ENCODE peak calls at places on chromosome 7, in seven cellular contexts. One of them, this sample, is unnamed.

GRCh38 chr7:2517004-2517403 is 2.6 kb upstream of the LFNG start:
- DNase-seq in naive B cell: no peak
- DNase-seq in EH: peak
- DNase-seq in stimulated activated CD4-positive, alpha-beta T cell treated with anti-CD3 and anti-CD28 coated beads, Interleukin-2, amount 100 ng/mL, for 48 hours: no peak
- DNase-seq in RPMI8226: no peak
- DNase-seq in NCI-H1436: no peak
- DNase-seq in foreskin fibroblast: peak
- DNase-seq in this sample: peak

GRCh38 chr7:25950488-25951413 is 201.2 kb upstream of the NFE2L3 start:
- DNase-seq in stimulated activated CD4-positive, alpha-beta T cell treated with anti-CD3 and anti-CD28 coated beads, Interleukin-2, amount 100 ng/mL, for 48 hours: peak
- DNase-seq in RPMI8226: peak
- DNase-seq in foreskin fibroblast: peak
- DNase-seq in naive B cell: peak
- DNase-seq in EH: peak
- DNase-seq in NCI-H1436: peak
- DNase-seq in this sample: peak

GRCh38 chr7:158582089-158582456 is 5.5 kb downstream of the PTPRN2 start:
- DNase-seq in NCI-H1436: no peak
- DNase-seq in EH: no peak
- DNase-seq in foreskin fibroblast: no peak
- DNase-seq in RPMI8226: no peak
- DNase-seq in naive B cell: no peak
- DNase-seq in stimulated activated CD4-positive, alpha-beta T cell treated with anti-CD3 and anti-CD28 coated beads, Interleukin-2, amount 100 ng/mL, for 48 hours: no peak
- DNase-seq in this sample: no peak

GRCh38 chr7:107850671-107851070 is 40.3 kb upstream of the DLD start:
- DNase-seq in foreskin fibroblast: peak
- DNase-seq in stimulated activated CD4-positive, alpha-beta T cell treated with anti-CD3 and anti-CD28 coated beads, Interleukin-2, amount 100 ng/mL, for 48 hours: no peak
- DNase-seq in EH: peak
- DNase-seq in NCI-H1436: no peak
- DNase-seq in RPMI8226: no peak
- DNase-seq in naive B cell: no peak
- DNase-seq in this sample: no peak

GRCh38 chr7:36487756-36488336 is 98.2 kb downstream of the ANLN start:
- DNase-seq in foreskin fibroblast: peak
- DNase-seq in EH: peak
- DNase-seq in RPMI8226: peak
- DNase-seq in NCI-H1436: peak
- DNase-seq in stimulated activated CD4-positive, alpha-beta T cell treated with anti-CD3 and anti-CD28 coated beads, Interleukin-2, amount 100 ng/mL, for 48 hours: peak
- DNase-seq in naive B cell: no peak
- DNase-seq in this sample: peak

GRCh38 chr7:29483219-29484104 is 80.2 kb upstream of the PRR15 start:
- DNase-seq in EH: no peak
- DNase-seq in NCI-H1436: peak
- DNase-seq in foreskin fibroblast: no peak
- DNase-seq in naive B cell: no peak
- DNase-seq in RPMI8226: no peak
- DNase-seq in stimulated activated CD4-positive, alpha-beta T cell treated with anti-CD3 and anti-CD28 coated beads, Interleukin-2, amount 100 ng/mL, for 48 hours: no peak
- DNase-seq in this sample: no peak

GRCh38 chr7:111356941-111357340 is 205.4 kb downstream of the IMMP2L start:
- DNase-seq in stimulated activated CD4-positive, alpha-beta T cell treated with anti-CD3 and anti-CD28 coated beads, Interleukin-2, amount 100 ng/mL, for 48 hours: no peak
- DNase-seq in NCI-H1436: no peak
- DNase-seq in naive B cell: no peak
- DNase-seq in EH: peak
- DNase-seq in foreskin fibroblast: peak
- DNase-seq in RPMI8226: no peak
- DNase-seq in this sample: no peak

GRCh38 chr7:126578338-126578737 is 674.4 kb downstream of the GRM8 start:
- DNase-seq in stimulated activated CD4-positive, alpha-beta T cell treated with anti-CD3 and anti-CD28 coated beads, Interleukin-2, amount 100 ng/mL, for 48 hours: no peak
- DNase-seq in foreskin fibroblast: no peak
- DNase-seq in NCI-H1436: peak
- DNase-seq in EH: no peak
- DNase-seq in RPMI8226: no peak
- DNase-seq in naive B cell: no peak
- DNase-seq in this sample: no peak

GRCh38 chr7:134763960-134764359 is 15.5 kb upstream of the CALD1 start:
- DNase-seq in stimulated activated CD4-positive, alpha-beta T cell treated with anti-CD3 and anti-CD28 coated beads, Interleukin-2, amount 100 ng/mL, for 48 hours: no peak
- DNase-seq in NCI-H1436: no peak
- DNase-seq in naive B cell: no peak
- DNase-seq in RPMI8226: no peak
- DNase-seq in foreskin fibroblast: no peak
- DNase-seq in EH: no peak
- DNase-seq in this sample: no peak

GRCh38 chr7:924541-925231 is 29.8 kb downstream of the ADAP1 start:
- DNase-seq in naive B cell: no peak
- DNase-seq in stimulated activated CD4-positive, alpha-beta T cell treated with anti-CD3 and anti-CD28 coated beads, Interleukin-2, amount 100 ng/mL, for 48 hours: peak
- DNase-seq in EH: peak
- DNase-seq in NCI-H1436: no peak
- DNase-seq in RPMI8226: peak
- DNase-seq in foreskin fibroblast: no peak
- DNase-seq in this sample: no peak

GRCh38 chr7:140726304-140726703 is 29.8 kb downstream of the NDUFB2 start:
- DNase-seq in NCI-H1436: no peak
- DNase-seq in stimulated activated CD4-positive, alpha-beta T cell treated with anti-CD3 and anti-CD28 coated beads, Interleukin-2, amount 100 ng/mL, for 48 hours: no peak
- DNase-seq in EH: peak
- DNase-seq in RPMI8226: peak
- DNase-seq in naive B cell: no peak
- DNase-seq in foreskin fibroblast: no peak
- DNase-seq in this sample: peak

GRCh38 chr7:6218324-6218723 is 54.1 kb downstream of the CYTH3 start:
- DNase-seq in RPMI8226: no peak
- DNase-seq in stimulated activated CD4-positive, alpha-beta T cell treated with anti-CD3 and anti-CD28 coated beads, Interleukin-2, amount 100 ng/mL, for 48 hours: no peak
- DNase-seq in EH: no peak
- DNase-seq in foreskin fibroblast: no peak
- DNase-seq in naive B cell: no peak
- DNase-seq in NCI-H1436: no peak
- DNase-seq in this sample: no peak

GRCh38 chr7:81161459-81162075 is 242.7 kb upstream of the SEMA3C start:
- DNase-seq in NCI-H1436: peak
- DNase-seq in naive B cell: no peak
- DNase-seq in foreskin fibroblast: peak
- DNase-seq in RPMI8226: peak
- DNase-seq in EH: peak
- DNase-seq in stimulated activated CD4-positive, alpha-beta T cell treated with anti-CD3 and anti-CD28 coated beads, Interleukin-2, amount 100 ng/mL, for 48 hours: no peak
- DNase-seq in this sample: peak

GRCh38 chr7:29548823-29549222 is 14.8 kb upstream of the PRR15 start:
- DNase-seq in RPMI8226: no peak
- DNase-seq in foreskin fibroblast: no peak
- DNase-seq in naive B cell: no peak
- DNase-seq in EH: no peak
- DNase-seq in NCI-H1436: no peak
- DNase-seq in stimulated activated CD4-positive, alpha-beta T cell treated with anti-CD3 and anti-CD28 coated beads, Interleukin-2, amount 100 ng/mL, for 48 hours: no peak
- DNase-seq in this sample: no peak

GRCh38 chr7:143331179-143331825 is 15.4 kb downstream of the CLCN1 start:
- DNase-seq in EH: peak
- DNase-seq in stimulated activated CD4-positive, alpha-beta T cell treated with anti-CD3 and anti-CD28 coated beads, Interleukin-2, amount 100 ng/mL, for 48 hours: no peak
- DNase-seq in naive B cell: no peak
- DNase-seq in NCI-H1436: no peak
- DNase-seq in RPMI8226: no peak
- DNase-seq in foreskin fibroblast: peak
- DNase-seq in this sample: peak

GRCh38 chr7:121331574-121331973 is 2.8 kb downstream of the WNT16 start:
- DNase-seq in foreskin fibroblast: no peak
- DNase-seq in RPMI8226: no peak
- DNase-seq in stimulated activated CD4-positive, alpha-beta T cell treated with anti-CD3 and anti-CD28 coated beads, Interleukin-2, amount 100 ng/mL, for 48 hours: no peak
- DNase-seq in EH: no peak
- DNase-seq in naive B cell: no peak
- DNase-seq in NCI-H1436: no peak
- DNase-seq in this sample: no peak

GRCh38 chr7:2530076-2530967 is 10.7 kb downstream of the LFNG start:
- DNase-seq in RPMI8226: peak
- DNase-seq in naive B cell: peak
- DNase-seq in foreskin fibroblast: peak
- DNase-seq in stimulated activated CD4-positive, alpha-beta T cell treated with anti-CD3 and anti-CD28 coated beads, Interleukin-2, amount 100 ng/mL, for 48 hours: no peak
- DNase-seq in NCI-H1436: no peak
- DNase-seq in EH: peak
- DNase-seq in this sample: no peak

GRCh38 chr7:119935418-119936025 is 337.5 kb upstream of the KCND2 start:
- DNase-seq in RPMI8226: peak
- DNase-seq in stimulated activated CD4-positive, alpha-beta T cell treated with anti-CD3 and anti-CD28 coated beads, Interleukin-2, amount 100 ng/mL, for 48 hours: no peak
- DNase-seq in foreskin fibroblast: peak
- DNase-seq in EH: no peak
- DNase-seq in NCI-H1436: no peak
- DNase-seq in naive B cell: no peak
- DNase-seq in this sample: peak

GRCh38 chr7:132877578-132877977 is 204.3 kb downstream of the CHCHD3 start:
- DNase-seq in foreskin fibroblast: no peak
- DNase-seq in NCI-H1436: no peak
- DNase-seq in EH: no peak
- DNase-seq in RPMI8226: no peak
- DNase-seq in naive B cell: no peak
- DNase-seq in stimulated activated CD4-positive, alpha-beta T cell treated with anti-CD3 and anti-CD28 coated beads, Interleukin-2, amount 100 ng/mL, for 48 hours: no peak
- DNase-seq in this sample: no peak

GRCh38 chr7:105932835-105933477 is 30.1 kb upstream of the CDHR3 start:
- DNase-seq in NCI-H1436: no peak
- DNase-seq in RPMI8226: no peak
- DNase-seq in stimulated activated CD4-positive, alpha-beta T cell treated with anti-CD3 and anti-CD28 coated beads, Interleukin-2, amount 100 ng/mL, for 48 hours: no peak
- DNase-seq in EH: peak
- DNase-seq in foreskin fibroblast: peak
- DNase-seq in naive B cell: no peak
- DNase-seq in this sample: peak

GRCh38 chr7:5582532-5582935 is 158.9 kb upstream of the TNRC18 start:
- DNase-seq in EH: no peak
- DNase-seq in stimulated activated CD4-positive, alpha-beta T cell treated with anti-CD3 and anti-CD28 coated beads, Interleukin-2, amount 100 ng/mL, for 48 hours: no peak
- DNase-seq in foreskin fibroblast: no peak
- DNase-seq in naive B cell: no peak
- DNase-seq in RPMI8226: no peak
- DNase-seq in NCI-H1436: no peak
- DNase-seq in this sample: no peak

GRCh38 chr7:12257582-12257981 is 46.5 kb downstream of the TMEM106B start:
- DNase-seq in foreskin fibroblast: peak
- DNase-seq in EH: peak
- DNase-seq in NCI-H1436: no peak
- DNase-seq in stimulated activated CD4-positive, alpha-beta T cell treated with anti-CD3 and anti-CD28 coated beads, Interleukin-2, amount 100 ng/mL, for 48 hours: no peak
- DNase-seq in RPMI8226: peak
- DNase-seq in naive B cell: peak
- DNase-seq in this sample: peak

GRCh38 chr7:24884401-24884800 is 95.6 kb downstream of the OSBPL3 start:
- DNase-seq in naive B cell: no peak
- DNase-seq in NCI-H1436: peak
- DNase-seq in EH: no peak
- DNase-seq in foreskin fibroblast: no peak
- DNase-seq in RPMI8226: no peak
- DNase-seq in stimulated activated CD4-positive, alpha-beta T cell treated with anti-CD3 and anti-CD28 coated beads, Interleukin-2, amount 100 ng/mL, for 48 hours: no peak
- DNase-seq in this sample: no peak

GRCh38 chr7:11082552-11083213 is 109.0 kb downstream of the PHF14 start:
- DNase-seq in NCI-H1436: no peak
- DNase-seq in EH: peak
- DNase-seq in RPMI8226: no peak
- DNase-seq in stimulated activated CD4-positive, alpha-beta T cell treated with anti-CD3 and anti-CD28 coated beads, Interleukin-2, amount 100 ng/mL, for 48 hours: no peak
- DNase-seq in foreskin fibroblast: peak
- DNase-seq in naive B cell: no peak
- DNase-seq in this sample: no peak

GRCh38 chr7:117127585-117128168 is 174.4 kb downstream of the ST7 start:
- DNase-seq in naive B cell: peak
- DNase-seq in NCI-H1436: peak
- DNase-seq in RPMI8226: peak
- DNase-seq in foreskin fibroblast: peak
- DNase-seq in stimulated activated CD4-positive, alpha-beta T cell treated with anti-CD3 and anti-CD28 coated beads, Interleukin-2, amount 100 ng/mL, for 48 hours: peak
- DNase-seq in EH: peak
- DNase-seq in this sample: peak

GRCh38 chr7:88141025-88141424 is 78.8 kb downstream of the SRI start:
- DNase-seq in NCI-H1436: no peak
- DNase-seq in foreskin fibroblast: no peak
- DNase-seq in naive B cell: no peak
- DNase-seq in EH: no peak
- DNase-seq in stimulated activated CD4-positive, alpha-beta T cell treated with anti-CD3 and anti-CD28 coated beads, Interleukin-2, amount 100 ng/mL, for 48 hours: no peak
- DNase-seq in RPMI8226: no peak
- DNase-seq in this sample: no peak

GRCh38 chr7:132492841-132493445 is 83.3 kb downstream of the PLXNA4 start:
- DNase-seq in RPMI8226: no peak
- DNase-seq in naive B cell: no peak
- DNase-seq in EH: no peak
- DNase-seq in NCI-H1436: no peak
- DNase-seq in foreskin fibroblast: no peak
- DNase-seq in stimulated activated CD4-positive, alpha-beta T cell treated with anti-CD3 and anti-CD28 coated beads, Interleukin-2, amount 100 ng/mL, for 48 hours: no peak
- DNase-seq in this sample: no peak

GRCh38 chr7:140005754-140006503 is 56.8 kb downstream of the PARP12 start:
- DNase-seq in foreskin fibroblast: peak
- DNase-seq in stimulated activated CD4-positive, alpha-beta T cell treated with anti-CD3 and anti-CD28 coated beads, Interleukin-2, amount 100 ng/mL, for 48 hours: no peak
- DNase-seq in naive B cell: no peak
- DNase-seq in EH: peak
- DNase-seq in NCI-H1436: no peak
- DNase-seq in RPMI8226: peak
- DNase-seq in this sample: no peak

GRCh38 chr7:132078891-132079735 is 497.2 kb downstream of the PLXNA4 start:
- DNase-seq in naive B cell: no peak
- DNase-seq in stimulated activated CD4-positive, alpha-beta T cell treated with anti-CD3 and anti-CD28 coated beads, Interleukin-2, amount 100 ng/mL, for 48 hours: no peak
- DNase-seq in RPMI8226: no peak
- DNase-seq in NCI-H1436: no peak
- DNase-seq in EH: no peak
- DNase-seq in foreskin fibroblast: no peak
- DNase-seq in this sample: no peak

GRCh38 chr7:73567140-73567539 is 9.7 kb upstream of the BCL7B start:
- DNase-seq in naive B cell: no peak
- DNase-seq in RPMI8226: no peak
- DNase-seq in stimulated activated CD4-positive, alpha-beta T cell treated with anti-CD3 and anti-CD28 coated beads, Interleukin-2, amount 100 ng/mL, for 48 hours: no peak
- DNase-seq in EH: no peak
- DNase-seq in foreskin fibroblast: no peak
- DNase-seq in NCI-H1436: no peak
- DNase-seq in this sample: no peak

GRCh38 chr7:2523461-2523905 is 3.9 kb downstream of the LFNG start:
- DNase-seq in naive B cell: no peak
- DNase-seq in stimulated activated CD4-positive, alpha-beta T cell treated with anti-CD3 and anti-CD28 coated beads, Interleukin-2, amount 100 ng/mL, for 48 hours: no peak
- DNase-seq in RPMI8226: peak
- DNase-seq in NCI-H1436: peak
- DNase-seq in foreskin fibroblast: no peak
- DNase-seq in EH: no peak
- DNase-seq in this sample: no peak

GRCh38 chr7:979886-980571 is 3.0 kb upstream of the CYP2W1 start:
- DNase-seq in stimulated activated CD4-positive, alpha-beta T cell treated with anti-CD3 and anti-CD28 coated beads, Interleukin-2, amount 100 ng/mL, for 48 hours: no peak
- DNase-seq in EH: peak
- DNase-seq in foreskin fibroblast: no peak
- DNase-seq in RPMI8226: no peak
- DNase-seq in NCI-H1436: no peak
- DNase-seq in naive B cell: no peak
- DNase-seq in this sample: no peak

GRCh38 chr7:117012284-117013174 is 59.2 kb downstream of the ST7 start:
- DNase-seq in stimulated activated CD4-positive, alpha-beta T cell treated with anti-CD3 and anti-CD28 coated beads, Interleukin-2, amount 100 ng/mL, for 48 hours: no peak
- DNase-seq in foreskin fibroblast: peak
- DNase-seq in EH: peak
- DNase-seq in NCI-H1436: no peak
- DNase-seq in naive B cell: no peak
- DNase-seq in RPMI8226: peak
- DNase-seq in this sample: peak

GRCh38 chr7:22429386-22429785 is 70.6 kb downstream of the STEAP1B start:
- DNase-seq in stimulated activated CD4-positive, alpha-beta T cell treated with anti-CD3 and anti-CD28 coated beads, Interleukin-2, amount 100 ng/mL, for 48 hours: no peak
- DNase-seq in RPMI8226: no peak
- DNase-seq in EH: no peak
- DNase-seq in foreskin fibroblast: no peak
- DNase-seq in naive B cell: no peak
- DNase-seq in NCI-H1436: no peak
- DNase-seq in this sample: no peak

GRCh38 chr7:141073173-141073640 is 657 bp upstream of the TMEM178B start:
- DNase-seq in stimulated activated CD4-positive, alpha-beta T cell treated with anti-CD3 and anti-CD28 coated beads, Interleukin-2, amount 100 ng/mL, for 48 hours: peak
- DNase-seq in EH: peak
- DNase-seq in naive B cell: no peak
- DNase-seq in NCI-H1436: no peak
- DNase-seq in foreskin fibroblast: peak
- DNase-seq in RPMI8226: peak
- DNase-seq in this sample: no peak

GRCh38 chr7:151665363-151665762 is 145.7 kb upstream of the RHEB start:
- DNase-seq in RPMI8226: no peak
- DNase-seq in naive B cell: no peak
- DNase-seq in foreskin fibroblast: no peak
- DNase-seq in NCI-H1436: no peak
- DNase-seq in EH: peak
- DNase-seq in stimulated activated CD4-positive, alpha-beta T cell treated with anti-CD3 and anti-CD28 coated beads, Interleukin-2, amount 100 ng/mL, for 48 hours: no peak
- DNase-seq in this sample: peak

GRCh38 chr7:8214162-8214897 is 47.6 kb downstream of the ICA1 start:
- DNase-seq in naive B cell: no peak
- DNase-seq in stimulated activated CD4-positive, alpha-beta T cell treated with anti-CD3 and anti-CD28 coated beads, Interleukin-2, amount 100 ng/mL, for 48 hours: no peak
- DNase-seq in foreskin fibroblast: peak
- DNase-seq in NCI-H1436: no peak
- DNase-seq in EH: peak
- DNase-seq in RPMI8226: no peak
- DNase-seq in this sample: peak

GRCh38 chr7:22696672-22697071 is 30.3 kb upstream of the IL6 start:
- DNase-seq in stimulated activated CD4-positive, alpha-beta T cell treated with anti-CD3 and anti-CD28 coated beads, Interleukin-2, amount 100 ng/mL, for 48 hours: no peak
- DNase-seq in NCI-H1436: no peak
- DNase-seq in EH: peak
- DNase-seq in foreskin fibroblast: peak
- DNase-seq in RPMI8226: no peak
- DNase-seq in naive B cell: no peak
- DNase-seq in this sample: no peak